ENCODE peak calls at places on chromosomes 5 and 9, in ten cellular contexts. P is lower lobe of right lung; K is left lung; F is IMR-90; A is fibroblast of lung; Z is CD8-positive, alpha-beta T cell; C is SK-N-SH; E is neural progenitor cell; J is effector memory CD4-positive, alpha-beta T cell; D is tibial artery. G is an unnamed sample. For H3K9me3, the result is how much of the 10 kb centered on the place peaks cover.

GRCh38 chr9:121645003-121645402 is 6.4 kb upstream of the DAB2IP start:
- DNase-seq in P (no peak), K (no peak), F (no peak), A (no peak), Z (no peak), C (peak), E (no peak), J (no peak), D (no peak), G (no peak)

GRCh38 chr5:138752341-138752950 is 779 bp upstream of the CTNNA1 start:
- DNase-seq in P (no peak), K (no peak), F (no peak), A (peak), Z (no peak), C (no peak), E (peak), J (no peak), D (peak), G (no peak)

GRCh38 chr9:110141118-110141797 is 66.7 kb downstream of the C9orf152 start:
- DNase-seq in P (no peak), K (peak), F (peak), A (peak), Z (no peak), C (no peak), E (no peak), J (no peak), D (peak), G (no peak)

GRCh38 chr5:124801551-124801950 is 55.1 kb upstream of the ZNF608 start:
- DNase-seq in P (no peak), K (no peak), F (no peak), A (no peak), Z (no peak), C (no peak), E (peak), J (no peak), D (no peak), G (no peak)

GRCh38 chr5:59744531-59744992 is 149.0 kb downstream of the PDE4D start:
- DNase-seq in P (no peak), K (no peak), F (peak), A (peak), Z (no peak), C (no peak), E (no peak), J (no peak), D (no peak), G (no peak)

GRCh38 chr5:26582350-26583040 is 455.9 kb downstream of the CDH9 start:
- DNase-seq in P (no peak), K (no peak), F (no peak), A (no peak), Z (no peak), C (no peak), E (no peak), J (no peak), D (no peak), G (no peak)

GRCh38 chr5:76402251-76402879 is 720 bp upstream of the IQGAP2 start:
- DNase-seq in P (peak), K (peak), F (no peak), A (peak), Z (peak), C (peak), E (peak), J (peak), D (peak), G (peak)

GRCh38 chr5:65742565-65743231 is 20.7 kb downstream of the NLN start:
- DNase-seq in P (no peak), K (no peak), F (peak), A (peak), Z (no peak), C (peak), E (peak), J (no peak), D (no peak), G (no peak)

GRCh38 chr9:69027355-69028097 is 8.0 kb upstream of the FXN start:
- DNase-seq in P (no peak), K (no peak), F (peak), A (peak), Z (peak), C (peak), E (peak), J (peak), D (no peak), G (peak)

GRCh38 chr9:79256691-79257213 is 315.0 kb upstream of the TLE4 start:
- DNase-seq in P (no peak), K (no peak), F (peak), A (peak), Z (no peak), C (no peak), E (peak), J (no peak), D (no peak), G (no peak)

GRCh38 chr5:139133237-139133636 is 64.9 kb downstream of the SIL1 start:
- DNase-seq in P (no peak), K (no peak), F (no peak), A (no peak), Z (no peak), C (no peak), E (no peak), J (no peak), D (no peak), G (no peak)

GRCh38 chr5:58149750-58150149 is 310.1 kb downstream of the PLK2 start:
- DNase-seq in P (no peak), K (no peak), F (no peak), A (no peak), Z (no peak), C (no peak), E (no peak), J (no peak), D (no peak), G (no peak)

GRCh38 chr9:78296208-78296892 is 575 bp upstream of the PSAT1 start:
- DNase-seq in P (peak), K (peak), F (peak), A (peak), Z (no peak), C (peak), E (peak), J (no peak), D (no peak), G (no peak)

GRCh38 chr5:142446131-142446959 is 121.5 kb upstream of the SPRY4 start:
- DNase-seq in P (no peak), K (no peak), F (peak), A (peak), Z (no peak), C (no peak), E (no peak), J (no peak), D (peak), G (no peak)

GRCh38 chr9:13224366-13224765 is 55.1 kb downstream of the MPDZ start:
- DNase-seq in P (no peak), K (no peak), F (no peak), A (no peak), Z (no peak), C (no peak), E (no peak), J (no peak), D (no peak), G (no peak)

GRCh38 chr9:111074395-111074794 is 36.1 kb upstream of the LPAR1 start:
- DNase-seq in P (no peak), K (peak), F (no peak), A (no peak), Z (no peak), C (no peak), E (no peak), J (no peak), D (no peak), G (no peak)

GRCh38 chr5:148844433-148845279 is 18.2 kb downstream of the ADRB2 start:
- DNase-seq in P (no peak), K (no peak), F (peak), A (peak), Z (peak), C (no peak), E (no peak), J (peak), D (no peak), G (no peak)

GRCh38 chr5:65926893-65927292 is 518 bp downstream of the ERBIN start:
- DNase-seq in P (no peak), K (no peak), F (no peak), A (no peak), Z (no peak), C (no peak), E (peak), J (no peak), D (no peak), G (no peak)

GRCh38 chr9:72633966-72634365 is 112.6 kb downstream of the TMC1 start:
- DNase-seq in P (no peak), K (no peak), F (peak), A (peak), Z (no peak), C (no peak), E (no peak), J (no peak), D (no peak), G (no peak)

GRCh38 chr5:56818409-56819026 is 3.2 kb downstream of the MAP3K1 start:
- DNase-seq in P (no peak), K (no peak), F (peak), A (peak), Z (no peak), C (no peak), E (no peak), J (no peak), D (no peak), G (no peak)

GRCh38 chr5:18566671-18567070 is 932.4 kb downstream of the TAF11L14 start:
- DNase-seq in P (no peak), K (no peak), F (no peak), A (no peak), Z (no peak), C (peak), E (no peak), J (no peak), D (no peak), G (no peak)

GRCh38 chr5:59391576-59391975 is 501.9 kb downstream of the PDE4D start:
- DNase-seq in P (no peak), K (no peak), F (no peak), A (no peak), Z (no peak), C (no peak), E (no peak), J (no peak), D (no peak), G (no peak)

DNA sequence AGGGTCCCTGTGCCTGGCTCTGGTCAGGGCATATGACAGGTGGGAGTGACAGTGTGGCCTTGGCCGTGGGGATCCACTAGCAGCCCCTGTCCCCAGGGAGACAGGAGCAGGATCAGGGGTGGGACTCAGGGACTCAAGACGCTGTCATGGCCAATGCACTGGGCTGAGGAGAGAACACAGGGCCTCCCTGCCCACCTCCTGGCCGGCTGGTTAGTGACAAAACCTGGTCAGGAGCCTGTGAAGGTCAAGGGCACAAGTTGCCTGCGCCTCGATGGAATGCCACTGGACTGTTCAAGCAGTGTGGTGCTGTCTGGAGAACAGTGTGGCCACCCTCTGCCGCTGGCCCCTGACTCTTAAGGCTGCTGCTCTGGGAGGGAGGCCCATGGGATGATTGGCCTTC is 86.8 kb downstream of the OLFM1 start:
- DNase-seq in P (no peak), K (no peak), F (no peak), A (no peak), Z (no peak), C (no peak), E (no peak), J (no peak), D (no peak), G (no peak)
- H3K9me3 ChIP-seq in P (under half), K (under half), F (under half), A (under half), Z (under half), C (under half), E (under half), J (under half), D (under half), G (under half)

DNA sequence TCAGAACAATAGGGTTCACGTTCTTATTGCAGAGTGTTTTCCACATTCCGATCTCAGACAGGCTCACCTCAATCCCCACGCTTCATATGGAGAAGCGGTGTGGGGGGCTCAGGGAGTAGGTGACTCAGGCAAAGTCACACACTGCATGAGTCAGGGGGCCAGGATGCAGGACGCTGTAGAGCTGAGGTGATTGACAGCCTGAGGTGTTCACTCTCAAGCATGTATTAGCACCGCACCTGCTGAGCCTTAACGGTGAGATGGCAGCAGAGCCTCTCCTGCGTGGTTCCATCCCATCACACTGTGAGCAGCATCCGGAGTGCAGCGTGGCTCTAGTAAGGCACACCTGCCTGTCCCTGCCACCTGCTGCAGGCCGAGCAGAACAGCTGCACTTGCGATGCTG is 194.0 kb downstream of the IRX2 start:
- DNase-seq in P (no peak), K (no peak), F (no peak), A (no peak), Z (no peak), C (no peak), E (no peak), J (no peak), D (no peak), G (no peak)
- H3K9me3 ChIP-seq in P (under half), K (under half), F (under half), A (under half), Z (under half), C (under half), E (under half), J (under half), D (under half), G (under half)

GRCh38 chr5:103605277-103605676 is 42.7 kb upstream of the NUDT12 start:
- DNase-seq in P (no peak), K (no peak), F (no peak), A (no peak), Z (no peak), C (no peak), E (no peak), J (no peak), D (no peak), G (no peak)
- H3K9me3 ChIP-seq in P (under half), K (under half), F (under half), A (under half), Z (under half), C (under half), E (under half), J (under half), D (under half), G (under half)

GRCh38 chr5:173420108-173420507 is 91.9 kb upstream of the STC2 start:
- DNase-seq in P (no peak), K (no peak), F (no peak), A (peak), Z (no peak), C (peak), E (no peak), J (no peak), D (no peak), G (no peak)
- H3K9me3 ChIP-seq in P (under half), K (under half), F (under half), A (under half), Z (under half), C (under half), E (under half), J (under half), D (under half), G (under half)

DNA sequence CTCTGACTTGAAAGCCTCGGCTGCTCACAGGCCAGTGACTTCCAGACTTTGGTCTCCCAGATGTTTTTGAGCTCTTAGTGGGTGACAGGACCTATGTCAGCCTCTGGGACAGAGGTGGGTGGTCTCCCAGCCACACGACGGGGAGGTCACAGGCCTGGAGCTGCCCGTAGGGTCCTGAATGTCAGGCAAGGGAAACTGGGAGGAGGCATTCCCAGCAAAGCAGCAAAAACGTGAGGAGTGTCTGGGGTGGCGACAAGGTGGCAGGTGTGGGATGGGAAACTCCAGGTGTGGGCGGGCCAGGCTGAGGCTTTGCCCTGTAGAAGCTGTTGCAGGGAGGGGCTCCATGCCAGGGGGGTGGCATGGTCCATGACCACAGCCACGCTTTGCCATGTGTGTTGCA is 110.5 kb downstream of the CACNA1B start:
- DNase-seq in P (no peak), K (no peak), F (no peak), A (no peak), Z (no peak), C (no peak), E (no peak), J (no peak), D (no peak), G (no peak)
- H3K9me3 ChIP-seq in P (under half), K (under half), F (half or more), A (under half), Z (under half), C (under half), E (under half), J (under half), D (under half), G (under half)

GRCh38 chr9:118083161-118083560 is 379.0 kb downstream of the TLR4 start:
- DNase-seq in P (no peak), K (no peak), F (no peak), A (no peak), Z (no peak), C (no peak), E (no peak), J (no peak), D (no peak), G (no peak)
- H3K9me3 ChIP-seq in P (under half), K (under half), F (under half), A (under half), Z (under half), C (under half), E (under half), J (under half), D (under half), G (under half)

GRCh38 chr9:127568971-127569818 is 42.9 kb upstream of the STXBP1 start:
- DNase-seq in P (peak), K (peak), F (peak), A (peak), Z (peak), C (peak), E (peak), J (peak), D (peak), G (peak)

GRCh38 chr9:127570533-127571111 is 41.5 kb upstream of the STXBP1 start:
- DNase-seq in P (no peak), K (no peak), F (no peak), A (peak), Z (no peak), C (peak), E (no peak), J (no peak), D (no peak), G (no peak)

GRCh38 chr9:127568618-127568970 is 43.5 kb upstream of the STXBP1 start:
- DNase-seq in P (no peak), K (no peak), F (no peak), A (no peak), Z (no peak), C (no peak), E (no peak), J (no peak), D (no peak), G (no peak)

GRCh38 chr9:127567898-127568617 is 44.0 kb upstream of the STXBP1 start:
- DNase-seq in P (no peak), K (no peak), F (no peak), A (peak), Z (no peak), C (peak), E (peak), J (no peak), D (no peak), G (no peak)

DNA sequence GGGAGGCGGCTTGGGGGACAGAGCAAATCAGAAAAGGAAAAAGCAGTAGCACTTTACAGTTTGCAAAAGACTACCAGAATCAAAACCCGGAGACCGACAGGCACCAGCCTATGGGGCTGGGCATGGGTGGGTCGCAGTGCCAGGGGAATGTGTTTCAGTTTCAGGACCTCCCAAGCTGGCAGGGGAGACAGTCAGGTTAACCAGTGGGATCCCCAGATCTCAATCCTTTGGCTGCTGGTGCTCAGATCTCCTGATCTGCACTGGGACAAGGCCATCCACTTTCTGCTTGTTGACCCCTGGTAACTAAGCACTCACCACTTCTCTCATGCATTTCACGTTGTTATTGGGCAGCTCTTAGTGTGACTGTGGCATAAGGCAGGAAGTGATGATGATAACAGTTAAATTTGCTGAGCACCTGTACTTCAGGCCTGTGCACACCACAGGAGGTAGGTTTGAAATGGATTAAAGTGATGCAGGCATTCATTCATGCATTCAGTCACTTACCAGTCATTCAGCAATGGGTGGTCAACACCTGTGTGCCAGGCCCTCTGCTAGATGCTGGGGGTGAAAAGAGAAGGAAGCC is 42.2 kb upstream of the STXBP1 start:
- DNase-seq in P (no peak), K (no peak), F (peak), A (peak), Z (no peak), C (no peak), E (no peak), J (no peak), D (no peak), G (no peak)
- H3K9me3 ChIP-seq in P (under half), K (under half), F (under half), A (under half), Z (under half), C (under half), E (under half), J (under half), D (under half), G (under half)

G was measured in T-helper 17 cell.